ENCODE peak calls at places on chromosomes 4 and X, in four cellular contexts. I is H9, H is IMR-90, J is H1. A is an unnamed sample.

GRCh38 chr4:185298728-185299394 is 89.5 kb downstream of the SNX25 start:
- DNase-seq in I (no peak), H (no peak), J (no peak), A (no peak)

GRCh38 chr4:14874990-14875389 is 127.3 kb upstream of the CPEB2 start:
- DNase-seq in I (no peak), H (no peak), J (no peak), A (no peak)

GRCh38 chrX:152926923-152927322 is 29.1 kb downstream of the ZNF185 start:
- DNase-seq in I (no peak), H (peak), J (no peak), A (peak)

GRCh38 chr4:39043697-39044363 is 11.6 kb upstream of the TMEM156 start:
- DNase-seq in I (no peak), H (peak), J (no peak), A (peak)

GRCh38 chrX:22366866-22367265 is 94.2 kb downstream of the CBLL2 start:
- DNase-seq in I (no peak), H (no peak), J (no peak), A (no peak)

GRCh38 chrX:102746134-102746584 is 25.6 kb downstream of the GPRASP3 start:
- DNase-seq in I (peak), H (no peak), J (peak), A (peak)

GRCh38 chr4:147831452-147832192 is 99.7 kb downstream of the ARHGAP10 start:
- DNase-seq in I (no peak), H (peak), J (no peak), A (peak)

GRCh38 chrX:47643926-47644325 is 6.4 kb downstream of the ELK1 start:
- DNase-seq in I (no peak), H (peak), J (no peak), A (peak)

GRCh38 chrX:103212749-103213457 is 2.0 kb upstream of the BEX4 start:
- DNase-seq in I (no peak), H (no peak), J (no peak), A (no peak)

GRCh38 chr4:56976878-56977320 is 507 bp downstream of the NOA1 start:
- DNase-seq in I (peak), H (no peak), J (peak), A (peak)

GRCh38 chr4:144703494-144703893 is 57.5 kb downstream of the HHIP start:
- DNase-seq in I (no peak), H (no peak), J (no peak), A (no peak)

GRCh38 chr4:107956011-107956410 is 24.7 kb downstream of the CYP2U1 start:
- DNase-seq in I (no peak), H (no peak), J (no peak), A (no peak)
- H3K56ac ChIP-seq in I (no peak), H (no peak), J (no peak), A (no peak)

DNA sequence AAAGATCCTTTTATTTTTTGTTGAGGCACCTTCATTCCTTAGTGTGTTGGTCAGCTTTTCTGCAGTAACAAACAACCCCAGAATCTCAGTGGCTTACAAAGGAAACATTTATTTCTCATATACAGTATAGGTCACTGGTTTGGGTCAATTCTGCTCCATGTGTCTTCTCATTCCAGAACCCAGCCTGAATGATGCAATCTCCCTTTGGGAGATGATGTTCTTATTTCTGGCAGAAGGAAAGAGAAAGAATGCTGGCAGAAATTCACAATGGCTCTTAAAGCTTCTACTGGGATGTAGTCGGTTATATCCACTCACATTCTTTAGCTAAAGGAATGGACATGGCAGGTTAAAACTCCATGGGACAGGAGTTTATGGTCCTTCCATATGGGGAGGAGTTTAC is 42.3 kb downstream of the IDS start:
- DNase-seq in I (no peak), H (no peak), J (no peak), A (no peak)
- H3K56ac ChIP-seq in I (no peak), H (no peak), J (no peak), A (no peak)

GRCh38 chr4:130349745-130350144 is 1253.8 kb downstream of the C4orf33 start:
- DNase-seq in I (no peak), H (no peak), J (no peak), A (no peak)
- H3K56ac ChIP-seq in I (no peak), H (no peak), J (no peak), A (no peak)

GRCh38 chr4:52709155-52709554 is 42.1 kb downstream of the ERVMER34-1 start:
- DNase-seq in I (no peak), H (no peak), J (no peak), A (no peak)

GRCh38 chr4:52704676-52705075 is 45.6 kb upstream of the USP46 start:
- DNase-seq in I (no peak), H (no peak), J (no peak), A (no peak)

GRCh38 chr4:52701207-52701606 is 42.1 kb upstream of the USP46 start:
- DNase-seq in I (no peak), H (no peak), J (no peak), A (no peak)

GRCh38 chr4:52704133-52704532 is 45.0 kb upstream of the USP46 start:
- DNase-seq in I (no peak), H (peak), J (no peak), A (no peak)
- H3K56ac ChIP-seq in I (no peak), H (no peak), J (no peak), A (no peak)

DNA sequence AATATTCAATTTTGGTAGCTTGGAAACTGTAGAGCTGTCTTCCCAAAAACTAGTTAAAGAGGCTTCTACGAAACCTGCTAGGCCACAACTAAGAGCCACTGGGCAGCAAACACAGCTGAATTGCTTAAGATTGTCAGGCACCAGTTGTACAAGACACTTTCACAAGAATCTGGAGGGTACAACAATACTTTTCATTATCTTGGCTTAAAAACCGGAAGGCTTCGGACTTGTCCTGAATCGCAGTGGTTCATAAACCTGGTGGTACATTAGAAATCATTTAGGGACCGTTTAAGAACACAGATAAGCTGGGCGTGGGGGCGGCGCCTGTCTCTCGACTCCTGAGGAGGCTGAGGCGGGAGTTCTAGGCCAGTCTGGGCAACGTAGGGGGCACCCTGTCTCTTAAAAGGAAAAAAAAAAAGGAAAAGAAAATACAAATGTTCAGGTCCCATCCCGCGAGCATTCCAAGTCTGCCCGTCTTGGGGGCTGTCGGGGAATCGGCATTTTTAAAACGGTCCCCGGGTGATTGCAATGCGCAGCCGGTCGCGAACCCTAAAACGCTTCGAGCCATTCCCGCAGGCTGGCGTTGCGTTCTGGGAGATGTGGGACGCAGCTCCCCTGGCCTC is 763 bp downstream of the PYURF start:
- DNase-seq in I (no peak), H (peak), J (no peak), A (peak)
- H3K56ac ChIP-seq in I (no peak), H (peak), J (no peak), A (peak)

GRCh38 chr4:7737268-7737645 is 202.4 kb downstream of the AFAP1 start:
- DNase-seq in I (no peak), H (no peak), J (no peak), A (no peak)

GRCh38 chr4:7737752-7738457 is 201.8 kb downstream of the AFAP1 start:
- DNase-seq in I (no peak), H (no peak), J (no peak), A (no peak)

GRCh38 chr4:7735961-7736360 is 203.7 kb downstream of the AFAP1 start:
- DNase-seq in I (no peak), H (no peak), J (no peak), A (no peak)

GRCh38 chr4:7735395-7735794 is 204.3 kb downstream of the AFAP1 start:
- DNase-seq in I (no peak), H (no peak), J (no peak), A (no peak)

DNA sequence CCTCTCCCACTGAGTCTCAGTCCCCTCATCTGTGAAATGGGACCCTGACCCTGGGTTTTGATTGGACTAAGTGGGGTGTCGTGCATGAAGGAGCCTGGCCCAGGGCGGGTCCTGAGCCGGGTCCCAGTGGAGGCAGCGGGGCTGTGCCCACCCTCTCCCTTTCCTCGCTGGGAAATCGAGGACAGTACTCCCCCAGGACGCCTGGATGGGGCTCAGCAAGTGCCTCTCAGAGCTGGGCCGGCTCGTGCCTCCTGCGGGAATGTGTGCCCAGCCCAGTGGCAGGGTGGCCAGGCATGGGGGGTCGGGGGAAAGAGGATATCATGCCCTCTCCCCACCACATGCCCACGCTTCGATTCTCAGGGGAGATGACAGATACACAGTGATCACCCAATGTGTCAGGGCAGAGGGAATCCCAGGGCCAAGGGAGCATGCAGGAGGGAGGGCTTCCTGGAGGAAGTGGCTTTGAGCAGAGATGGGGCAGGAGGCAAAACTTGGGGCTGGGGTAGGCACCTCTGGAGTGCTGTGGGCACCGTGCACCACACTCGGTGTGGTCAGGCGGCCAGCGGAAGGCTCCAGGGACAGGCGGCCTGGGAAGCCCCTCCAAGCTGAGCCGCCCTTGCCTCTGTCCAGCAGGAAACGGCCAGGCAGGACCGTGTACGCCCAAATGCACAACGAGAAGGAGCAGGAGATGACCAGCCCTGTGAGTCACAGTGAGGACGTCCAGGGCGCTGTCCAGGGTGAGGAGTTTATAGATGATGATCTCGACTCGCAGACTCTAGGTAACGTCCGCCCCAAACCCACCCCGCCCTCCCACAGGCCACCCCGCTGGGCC is 203.0 kb downstream of the AFAP1 start:
- DNase-seq in I (no peak), H (peak), J (no peak), A (no peak)
- H3K56ac ChIP-seq in I (no peak), H (no peak), J (no peak), A (no peak)

GRCh38 chr4:183503497-183504063 is 1.3 kb upstream of the ING2 start:
- DNase-seq in I (no peak), H (no peak), J (no peak), A (no peak)
- H3K56ac ChIP-seq in I (no peak), H (peak), J (peak), A (peak)